ENCODE peak calls at places on chromosomes 7 and 10, in seven cellular contexts. I is heart right ventricle, F is fibroblast of lung, K is transverse colon, R is suprapubic skin, P is HepG2, V is tibial artery. B is an unnamed sample.

GRCh38 chr10:43453266-43453831 is 16.4 kb downstream of the ZNF487 start:
- DNase-seq in I (no peak), F (no peak), K (no peak), R (no peak), P (no peak), V (no peak), B (peak; percentile 74)

GRCh38 chr7:143177374-143178119 is 5.7 kb upstream of the TAS2R39 start:
- DNase-seq in I (no peak), F (no peak), K (no peak), R (no peak), P (no peak), V (no peak), B (no peak)

GRCh38 chr10:78774999-78775711 is 293.6 kb upstream of the ZMIZ1 start:
- DNase-seq in I (no peak), F (peak; percentile 17), K (no peak), R (no peak), P (peak; percentile 85), V (peak; percentile 73), B (no peak)

GRCh38 chr10:59433720-59434428 is 71.5 kb upstream of the FAM13C start:
- DNase-seq in I (no peak), F (peak; percentile 62), K (no peak), R (no peak), P (no peak), V (no peak), B (no peak)

GRCh38 chr10:76306859-76307258 is 875.4 kb downstream of the LRMDA start:
- DNase-seq in I (no peak), F (peak; percentile 77), K (no peak), R (no peak), P (no peak), V (no peak), B (no peak)

GRCh38 chr10:3516626-3517255 is 268.3 kb downstream of the KLF6 start:
- DNase-seq in I (no peak), F (peak; percentile 34), K (no peak), R (no peak), P (no peak), V (no peak), B (no peak)

GRCh38 chr7:95491201-95491600 is 5.5 kb downstream of the ASB4 start:
- DNase-seq in I (no peak), F (no peak), K (no peak), R (no peak), P (no peak), V (no peak), B (no peak)

GRCh38 chr10:125774581-125775191 is 935 bp downstream of the MMP21 start:
- DNase-seq in I (no peak), F (no peak), K (no peak), R (no peak), P (no peak), V (no peak), B (no peak)

GRCh38 chr10:133281628-133282372 is 5.1 kb upstream of the ADAM8 start:
- DNase-seq in I (no peak), F (no peak), K (no peak), R (no peak), P (no peak), V (no peak), B (no peak)

GRCh38 chr10:37865264-37865663 is 7.9 kb upstream of the ZNF248 start:
- DNase-seq in I (no peak), F (no peak), K (no peak), R (no peak), P (no peak), V (no peak), B (no peak)

GRCh38 chr10:3277566-3277965 is 105.0 kb upstream of the PITRM1 start:
- DNase-seq in I (no peak), F (no peak), K (no peak), R (no peak), P (no peak), V (no peak), B (no peak)

GRCh38 chr10:21534611-21535493 is 820 bp downstream of the MLLT10 start:
- DNase-seq in I (peak; percentile 62), F (peak; percentile 56), K (peak; percentile 68), R (no peak), P (peak; percentile 60), V (peak; percentile 76), B (peak; percentile 46)

GRCh38 chr7:50068026-50068425 is 25.0 kb downstream of the ZPBP start:
- DNase-seq in I (no peak), F (peak; percentile 6), K (peak; percentile 20), R (no peak), P (peak; percentile 12), V (no peak), B (no peak)

GRCh38 chr10:80126876-80127275 is 5.7 kb upstream of the PLAC9 start:
- DNase-seq in I (no peak), F (no peak), K (no peak), R (no peak), P (no peak), V (no peak), B (no peak)

GRCh38 chr7:90520484-90520883 is 51.0 kb downstream of the PTTG1IP2 start:
- DNase-seq in I (no peak), F (peak; percentile 11), K (no peak), R (no peak), P (no peak), V (no peak), B (no peak)

GRCh38 chr7:45653209-45653907 is 79.2 kb downstream of the ADCY1 start:
- DNase-seq in I (no peak), F (no peak), K (no peak), R (peak; percentile 28), P (no peak), V (peak; percentile 44), B (no peak)

GRCh38 chr7:65269150-65269856 is 104.4 kb upstream of the ZNF92 start:
- DNase-seq in I (peak; percentile 24), F (peak; percentile 84), K (no peak), R (no peak), P (peak; percentile 90), V (no peak), B (peak; percentile 81)

GRCh38 chr7:50832744-50833143 is 50.0 kb upstream of the GRB10 start:
- DNase-seq in I (no peak), F (peak; percentile 96), K (no peak), R (no peak), P (no peak), V (no peak), B (no peak)

GRCh38 chr7:76356823-76357222 is 2.0 kb downstream of the YWHAG start:
- DNase-seq in I (no peak), F (peak; percentile 57), K (peak; percentile 35), R (no peak), P (no peak), V (no peak), B (no peak)

GRCh38 chr7:86257894-86258293 is 385.8 kb upstream of the GRM3 start:
- DNase-seq in I (no peak), F (no peak), K (no peak), R (no peak), P (no peak), V (no peak), B (no peak)

GRCh38 chr10:17144757-17145156 is 15.1 kb upstream of the CUBN start:
- DNase-seq in I (no peak), F (peak; percentile 13), K (no peak), R (no peak), P (no peak), V (no peak), B (peak; percentile 18)

GRCh38 chr7:33183504-33183903 is 54.1 kb downstream of the BBS9 start:
- DNase-seq in I (no peak), F (no peak), K (no peak), R (no peak), P (no peak), V (no peak), B (no peak)

DNA sequence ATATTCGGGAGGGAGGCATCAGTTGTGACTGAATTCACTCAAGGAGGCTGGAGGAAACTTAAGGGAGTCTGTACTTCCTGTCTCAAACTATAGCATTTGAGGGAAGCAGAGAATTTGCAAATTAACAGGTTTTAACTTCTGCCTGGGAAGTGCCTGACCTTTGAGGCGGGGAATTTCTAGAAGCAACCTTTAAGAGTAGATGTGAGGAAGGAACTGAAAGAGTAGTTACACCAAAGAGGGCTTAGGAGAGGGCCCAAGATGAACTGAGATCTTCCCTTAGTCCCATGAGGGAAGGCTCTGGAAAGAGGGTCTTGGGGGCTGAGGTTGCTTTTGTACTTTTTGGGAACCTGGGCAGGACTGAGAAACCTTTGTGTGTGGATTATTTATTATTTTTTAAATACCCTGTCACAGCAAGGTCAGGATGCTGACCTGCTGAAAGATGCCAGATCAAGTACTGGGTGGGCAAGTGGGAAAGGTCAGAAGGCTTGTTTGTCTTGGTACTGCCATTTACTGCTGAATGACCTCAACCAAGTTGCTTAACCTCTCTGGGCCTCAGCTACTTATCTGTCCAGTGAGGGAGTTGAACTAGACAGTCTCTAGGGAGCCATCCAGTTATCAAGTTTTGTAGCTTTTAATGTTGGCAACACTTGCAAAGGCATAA is 2.4 kb downstream of the GPR158 start:
- DNase-seq in I (no peak), F (no peak), K (no peak), R (no peak), P (no peak), V (no peak), B (no peak)
- H3K4me3 ChIP-seq in I (no peak overlapping the region), F (no peak overlapping the region), K (no peak overlapping the region), R (no peak overlapping the region), P (no peak overlapping the region), V (no peak overlapping the region), B (no peak overlapping the region)

DNA sequence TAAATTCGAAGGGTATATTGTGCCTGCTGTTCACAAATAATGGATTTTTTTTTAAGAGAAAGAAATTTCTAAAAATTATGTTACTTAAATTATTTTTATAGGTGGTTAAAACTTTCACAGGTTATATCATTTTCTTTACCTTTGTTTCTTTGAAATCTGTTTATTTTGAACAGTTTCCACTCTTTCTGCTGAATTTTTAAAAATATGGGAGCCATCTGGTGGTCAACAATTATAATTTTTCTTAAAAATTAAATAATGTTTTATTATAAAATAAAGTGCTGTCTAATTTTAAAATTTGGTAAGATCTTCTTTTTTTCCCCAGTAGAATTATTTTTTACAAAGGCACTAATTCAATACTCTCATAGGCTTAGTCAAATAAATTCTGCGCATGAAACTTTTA is 263.9 kb downstream of the ETV1 start:
- DNase-seq in I (no peak), F (no peak), K (no peak), R (no peak), P (no peak), V (no peak), B (no peak)
- TF ChIP-seq CTCF in I (no peak), F (no peak), K (no peak), R (no peak), P (no peak), V (no peak), B (no peak)

GRCh38 chr10:1009071-1009494 is 16.6 kb downstream of the IDI2 start:
- DNase-seq in I (no peak), F (no peak), K (no peak), R (no peak), P (no peak), V (no peak), B (no peak)
- H3K36me3 ChIP-seq in I (peaks cover 75% of the 10 kb centered on the region), F (peaks cover 33% of the 10 kb centered on the region), K (no peaks in the 10 kb centered on the region), R (peaks cover 99% of the 10 kb centered on the region), P (peaks cover 90% of the 10 kb centered on the region), V (peaks cover 100% of the 10 kb centered on the region), B (peaks cover 54% of the 10 kb centered on the region)

DNA sequence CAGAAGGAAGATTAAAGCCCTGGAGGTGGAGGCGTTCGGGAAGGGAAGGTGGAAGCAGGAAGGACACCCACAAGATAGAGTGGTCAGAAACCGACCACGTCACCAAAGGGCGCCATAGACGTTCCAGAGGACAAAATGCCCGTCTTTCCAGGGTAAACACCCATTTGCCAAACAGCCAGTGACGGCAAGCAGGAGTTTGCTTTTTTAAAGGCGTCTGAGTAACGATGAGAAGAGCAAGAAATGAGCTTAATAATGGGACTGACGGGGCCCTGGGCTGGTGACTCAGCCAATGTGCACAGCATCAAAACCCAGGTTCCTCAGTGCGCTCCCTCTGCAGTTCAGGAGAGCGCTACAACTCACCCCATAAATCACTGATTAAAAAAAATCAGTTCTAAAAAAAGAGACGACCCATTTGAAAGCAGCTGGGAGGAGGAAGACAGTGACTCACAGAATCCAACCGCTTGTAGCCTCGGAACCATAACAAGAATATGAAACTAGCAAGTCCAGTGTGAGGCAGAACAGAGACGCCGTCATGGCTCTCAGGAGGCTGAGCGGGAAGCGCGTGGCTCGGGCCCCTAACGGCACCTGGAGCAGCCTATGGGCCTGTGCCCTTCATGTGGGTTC is 5.9 kb downstream of the DIP2C start:
- DNase-seq in I (no peak), F (peak; percentile 98), K (no peak), R (peak; percentile 76), P (no peak), V (peak; percentile 91), B (no peak)
- H3K4me3 ChIP-seq in I (no peak overlapping the region), F (peak overlapping the region; percentile 24), K (no peak overlapping the region), R (peak overlapping the region; percentile 27), P (no peak overlapping the region), V (peak overlapping the region; percentile 45), B (no peak overlapping the region)